ENCODE peak calls at places on chromosomes 12 and 14, in six cellular contexts. W is HepG2, R is K562, G is GM12878, A is NB4, O is endothelial cell of umbilical vein. Y is an unnamed sample.

GRCh38 chr14:89226789-89227489 is 190.1 kb downstream of the FOXN3 start:
- DNase-seq in W (no peak), R (no peak), G (no peak), A (no peak), O (no peak), Y (no peak)

GRCh38 chr12:102478416-102479098 is 1.8 kb downstream of the IGF1 start:
- DNase-seq in W (no peak), R (no peak), G (peak), A (no peak), O (no peak), Y (no peak)

GRCh38 chr12:104354868-104355570 is 51.5 kb downstream of the EID3 start:
- DNase-seq in W (no peak), R (no peak), G (no peak), A (no peak), O (no peak), Y (no peak)

GRCh38 chr12:15590180-15590826 is 198.9 kb downstream of the EPS8 start:
- DNase-seq in W (peak), R (peak), G (peak), A (peak), O (peak), Y (peak)

GRCh38 chr14:85165091-85165490 is 364.9 kb upstream of the FLRT2 start:
- DNase-seq in W (no peak), R (no peak), G (no peak), A (no peak), O (peak), Y (no peak)

GRCh38 chr12:15777355-15778012 is 11.7 kb downstream of the EPS8 start:
- DNase-seq in W (no peak), R (no peak), G (no peak), A (no peak), O (no peak), Y (no peak)

GRCh38 chr14:94119071-94119470 is 8.5 kb downstream of the IFI27 start:
- DNase-seq in W (no peak), R (no peak), G (no peak), A (no peak), O (no peak), Y (no peak)

GRCh38 chr12:43459285-43459684 is 92.7 kb downstream of the ADAMTS20 start:
- DNase-seq in W (no peak), R (no peak), G (no peak), A (no peak), O (no peak), Y (no peak)

GRCh38 chr14:100662850-100663527 is 63.7 kb upstream of the DLK1 start:
- DNase-seq in W (peak), R (peak), G (no peak), A (peak), O (peak), Y (peak)

GRCh38 chr12:70853326-70853725 is 67.2 kb downstream of the PTPRR start:
- DNase-seq in W (peak), R (no peak), G (no peak), A (peak), O (no peak), Y (no peak)

GRCh38 chr14:85675957-85676356 is 146.0 kb downstream of the FLRT2 start:
- DNase-seq in W (no peak), R (no peak), G (no peak), A (no peak), O (no peak), Y (no peak)

GRCh38 chr12:121033625-121034349 is 5.3 kb downstream of the OASL start:
- DNase-seq in W (no peak), R (no peak), G (peak), A (peak), O (no peak), Y (peak)

GRCh38 chr12:1523046-1523445 is 71.3 kb downstream of the FBXL14 start:
- DNase-seq in W (no peak), R (no peak), G (no peak), A (no peak), O (no peak), Y (no peak)
- TF ChIP-seq MYC in W (no peak), R (no peak), G (no peak), A (no peak), O (no peak), Y (no peak)

DNA sequence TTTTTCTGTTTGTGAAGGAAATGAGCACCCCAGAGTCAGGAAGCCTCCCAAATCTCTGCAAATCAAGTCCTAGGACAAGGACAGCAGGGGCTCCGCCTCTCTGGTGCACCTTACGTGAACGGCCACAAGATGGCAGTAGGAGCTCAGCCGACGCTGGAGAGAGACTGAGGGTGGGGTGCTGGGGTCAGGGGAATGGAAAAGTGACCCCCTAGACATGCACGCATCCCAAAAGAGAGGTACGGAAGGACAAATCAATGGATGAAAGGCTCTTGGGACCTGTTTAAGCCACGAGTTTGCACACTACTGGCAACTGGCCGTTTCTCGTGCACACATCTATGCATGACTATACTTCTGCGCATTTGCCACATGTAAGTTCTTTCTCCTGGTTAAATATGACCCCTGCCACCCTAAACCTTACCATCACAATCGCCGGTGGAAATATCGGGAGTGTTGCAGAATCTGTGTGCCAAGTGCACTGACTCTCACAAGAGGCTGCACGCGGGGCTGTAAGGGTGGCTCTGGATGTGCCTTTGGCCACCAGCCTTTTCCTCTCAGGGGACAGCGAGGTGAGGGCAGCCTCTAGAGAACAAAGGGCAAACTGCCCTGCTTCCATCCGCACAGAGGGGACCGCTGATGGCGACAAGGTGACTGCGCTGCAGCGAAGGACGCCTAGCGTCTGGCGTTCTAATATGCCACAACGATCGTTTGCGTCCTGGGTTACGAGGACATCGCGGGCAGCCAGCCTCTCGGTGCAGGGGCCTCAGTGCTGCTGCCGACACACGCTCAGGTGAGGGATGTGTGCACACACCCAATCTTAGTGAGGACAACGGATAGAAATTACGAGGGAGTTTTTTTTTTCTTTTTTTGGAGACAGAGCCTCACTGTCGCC is 232.0 kb downstream of the PCNX1 start:
- DNase-seq in W (peak), R (peak), G (peak), A (peak), O (peak), Y (peak)
- TF ChIP-seq MYC in W (no peak), R (no peak), G (no peak), A (no peak), O (no peak), Y (no peak)

DNA sequence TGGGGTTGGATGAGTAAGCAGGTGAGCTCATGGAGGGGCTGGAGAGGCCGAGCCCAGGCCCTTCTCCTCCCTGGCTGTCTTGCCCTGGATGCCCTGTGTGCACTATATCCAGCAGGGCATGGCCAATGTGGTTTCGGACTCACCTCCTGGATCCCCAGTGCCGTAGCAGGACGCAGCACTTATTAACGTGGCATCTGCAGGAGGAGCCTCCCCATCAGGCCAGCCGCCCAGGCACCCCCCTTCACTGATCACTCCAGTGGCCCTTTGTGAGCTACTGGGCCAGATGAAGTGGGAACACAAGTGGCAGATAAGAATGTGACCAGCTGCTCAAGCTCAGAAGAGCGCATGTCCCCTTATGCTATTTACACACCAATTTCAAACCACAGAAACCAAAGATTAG is 43.1 kb upstream of the DICER1 start:
- DNase-seq in W (no peak), R (no peak), G (no peak), A (no peak), O (no peak), Y (no peak)
- TF ChIP-seq MYC in W (no peak), R (no peak), G (no peak), A (no peak), O (no peak), Y (no peak)

DNA sequence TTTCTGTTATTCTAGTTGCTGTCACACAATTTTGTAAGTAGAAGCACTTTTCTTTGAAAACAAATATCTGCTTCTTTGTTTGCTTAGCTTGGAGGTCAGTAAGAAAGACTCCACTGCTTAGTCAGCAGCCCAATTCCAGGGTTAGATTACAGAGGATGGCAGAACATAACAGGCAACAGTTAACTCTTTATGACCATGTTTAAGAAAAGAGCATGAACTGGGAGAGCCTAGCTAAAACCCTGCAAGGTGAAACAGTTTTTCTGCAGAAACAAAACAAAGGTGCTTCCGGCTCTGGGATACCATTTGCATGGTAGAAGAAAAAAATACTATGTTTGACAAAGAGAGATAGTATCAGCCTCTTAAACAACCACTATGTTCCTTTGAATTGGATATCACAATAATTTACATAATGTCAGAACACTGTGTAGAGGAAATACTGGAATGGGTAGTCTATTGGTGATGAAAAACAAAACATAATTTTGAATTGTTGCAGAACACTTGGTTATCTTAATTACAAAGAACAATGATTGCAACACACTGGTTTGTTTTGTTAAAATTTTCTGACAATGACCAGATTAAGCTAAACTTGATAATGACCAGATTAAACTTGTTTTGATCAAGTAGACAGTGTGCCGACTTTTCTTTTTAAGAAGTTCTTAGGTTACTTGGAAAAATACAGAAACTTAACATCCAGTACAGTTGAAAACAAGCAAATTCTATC is 22.4 kb upstream of the PPM1H start:
- DNase-seq in W (peak), R (no peak), G (no peak), A (no peak), O (no peak), Y (peak)
- TF ChIP-seq MYC in W (no peak), R (no peak), G (no peak), A (no peak), O (no peak), Y (no peak)

GRCh38 chr12:109739747-109740693 is 26.4 kb downstream of the FAM222A start:
- DNase-seq in W (no peak), R (peak), G (no peak), A (peak), O (no peak), Y (no peak)

GRCh38 chr12:109740694-109741245 is 27.1 kb downstream of the FAM222A start:
- DNase-seq in W (no peak), R (no peak), G (no peak), A (no peak), O (no peak), Y (no peak)

GRCh38 chr12:109737631-109738030 is 24.0 kb downstream of the FAM222A start:
- DNase-seq in W (peak), R (no peak), G (no peak), A (no peak), O (no peak), Y (no peak)

GRCh38 chr12:109738209-109738608 is 24.6 kb downstream of the FAM222A start:
- DNase-seq in W (no peak), R (no peak), G (no peak), A (no peak), O (no peak), Y (no peak)

GRCh38 chr12:109738878-109739665 is 25.4 kb downstream of the FAM222A start:
- DNase-seq in W (no peak), R (no peak), G (no peak), A (no peak), O (no peak), Y (no peak)
- TF ChIP-seq MYC in W (no peak), R (no peak), G (no peak), A (no peak), O (no peak), Y (no peak)